ENCODE peak calls at places on chromosomes 12 and 14, in four cellular contexts. Q is heart left ventricle; A is CD4-positive, alpha-beta T cell; R is colonic mucosa. V is an unnamed sample. For H3K9me3, the result is how much of the 10 kb centered on the place peaks cover.

GRCh38 chr14:50447491-50447890 is 50.8 kb upstream of the CDKL1 start:
- DNase-seq in Q (no peak), A (no peak), R (no peak), V (no peak)

GRCh38 chr12:132427999-132428871 is 61.7 kb upstream of the FBRSL1 start:
- DNase-seq in Q (no peak), A (no peak), R (no peak), V (no peak)

GRCh38 chr12:19546611-19547162 is 107.4 kb downstream of the AEBP2 start:
- DNase-seq in Q (no peak), A (no peak), R (no peak), V (no peak)

GRCh38 chr12:108850854-108851573 is 6.4 kb downstream of the SSH1 start:
- DNase-seq in Q (peak), A (no peak), R (no peak), V (no peak)

GRCh38 chr14:40213701-40214100 is 781.5 kb upstream of the FBXO33 start:
- DNase-seq in Q (no peak), A (no peak), R (no peak), V (no peak)

GRCh38 chr12:88420460-88420859 is 159.8 kb downstream of the KITLG start:
- DNase-seq in Q (no peak), A (no peak), R (no peak), V (no peak)

GRCh38 chr12:34349673-34349961 is 327.3 kb downstream of the ALG10 start:
- DNase-seq in Q (no peak), A (no peak), R (no peak), V (no peak)

GRCh38 chr14:90034835-90035525 is 26.8 kb upstream of the KCNK13 start:
- DNase-seq in Q (no peak), A (no peak), R (no peak), V (no peak)

GRCh38 chr12:86948851-86949250 is 692.7 kb upstream of the MGAT4C start:
- DNase-seq in Q (no peak), A (no peak), R (no peak), V (no peak)

GRCh38 chr14:61925043-61925442 is 162.8 kb downstream of the SNAPC1 start:
- DNase-seq in Q (no peak), A (no peak), R (no peak), V (no peak)

GRCh38 chr12:107318804-107319535 is 225.6 kb upstream of the CRY1 start:
- DNase-seq in Q (no peak), A (no peak), R (no peak), V (no peak)

GRCh38 chr12:1107669-1108068 is 116.6 kb downstream of the ERC1 start:
- DNase-seq in Q (no peak), A (no peak), R (no peak), V (no peak)

GRCh38 chr14:79551591-79551990 is 659.7 kb downstream of the DIO2 start:
- DNase-seq in Q (no peak), A (no peak), R (no peak), V (no peak)

GRCh38 chr14:50559990-50560928 is at the start of gene ATL1:
- DNase-seq in Q (peak), A (peak), R (peak), V (peak)

GRCh38 chr14:102795060-102795925 is 18.0 kb downstream of the TRAF3 start:
- DNase-seq in Q (peak), A (peak), R (peak), V (peak)

GRCh38 chr14:42140001-42140400 is 533.3 kb downstream of the LRFN5 start:
- DNase-seq in Q (no peak), A (no peak), R (no peak), V (no peak)

GRCh38 chr12:120797677-120798642 is 72.3 kb downstream of the ACADS start:
- DNase-seq in Q (no peak), A (no peak), R (no peak), V (no peak)

GRCh38 chr14:96077983-96078686 is 39.0 kb downstream of the C14orf132 start:
- DNase-seq in Q (no peak), A (no peak), R (no peak), V (no peak)

GRCh38 chr14:91402278-91403068 is 15.1 kb downstream of the CCDC88C start:
- DNase-seq in Q (peak), A (no peak), R (peak), V (no peak)

GRCh38 chr12:4355843-4356327 is 23.6 kb downstream of the FGF23 start:
- DNase-seq in Q (peak), A (peak), R (peak), V (no peak)

GRCh38 chr12:67667276-67668073 is 18.9 kb downstream of the DYRK2 start:
- DNase-seq in Q (peak), A (no peak), R (peak), V (no peak)

GRCh38 chr12:119113587-119113986 is 65.1 kb upstream of the HSPB8 start:
- DNase-seq in Q (no peak), A (no peak), R (no peak), V (no peak)

DNA sequence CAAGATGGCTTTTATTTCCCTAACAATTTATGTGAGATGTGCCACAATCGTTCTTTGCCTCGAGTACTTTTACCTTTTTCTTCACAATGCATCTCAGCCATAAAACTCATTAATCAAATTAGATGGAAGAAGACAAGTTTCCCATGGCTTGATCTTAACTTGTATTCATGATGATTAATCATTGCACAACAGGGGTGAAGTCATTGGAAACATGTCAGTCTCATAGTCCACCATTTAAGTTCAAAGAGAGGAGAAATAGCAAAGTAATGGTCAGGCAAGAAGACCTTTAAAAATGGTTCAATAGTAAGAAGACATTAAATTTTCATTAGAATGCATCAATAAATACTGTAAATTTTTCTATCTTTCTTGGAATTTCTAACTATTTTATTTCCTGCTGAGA is 136.3 kb downstream of the FOXG1 start:
- DNase-seq in Q (no peak), A (no peak), R (no peak), V (no peak)
- H3K9me3 ChIP-seq in Q (under half), A (under half), R (under half), V (under half)

GRCh38 chr12:11107719-11108118 is 15.6 kb upstream of the TAS2R43 start:
- DNase-seq in Q (no peak), A (no peak), R (no peak), V (no peak)
- H3K9me3 ChIP-seq in Q (under half), A (under half), R (under half), V (under half)

GRCh38 chr14:99065551-99065950 is 206.4 kb downstream of the BCL11B start:
- DNase-seq in Q (no peak), A (no peak), R (peak), V (no peak)
- H3K9me3 ChIP-seq in Q (under half), A (under half), R (under half), V (under half)

GRCh38 chr14:105830171-105830570 is 303.8 kb downstream of the TMEM121 start:
- DNase-seq in Q (no peak), A (no peak), R (no peak), V (no peak)
- H3K9me3 ChIP-seq in Q (under half), A (under half), R (under half), V (under half)

GRCh38 chr12:16927259-16927658 is 321.3 kb upstream of the LMO3 start:
- DNase-seq in Q (no peak), A (no peak), R (no peak), V (no peak)
- H3K9me3 ChIP-seq in Q (under half), A (under half), R (under half), V (under half)

DNA sequence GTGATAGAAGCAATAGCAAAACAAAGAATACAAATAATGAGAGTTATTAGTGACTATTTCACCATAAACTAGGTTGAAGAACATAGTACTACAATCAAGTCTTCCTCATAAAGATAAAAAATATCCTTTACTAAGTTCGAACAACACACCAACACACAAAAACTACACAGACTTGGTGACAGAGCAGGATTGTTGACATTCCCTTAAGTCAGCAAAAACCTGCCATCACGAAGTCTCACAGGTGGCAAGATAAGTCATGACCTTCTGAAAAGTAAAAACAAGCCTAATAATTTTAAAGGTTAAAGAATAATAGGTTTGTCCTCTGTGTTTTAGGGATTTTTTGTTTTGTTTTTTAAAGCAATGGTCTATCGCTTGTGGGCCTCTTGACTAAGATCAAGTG is 173.0 kb downstream of the SEC23A start:
- DNase-seq in Q (no peak), A (no peak), R (no peak), V (no peak)
- H3K9me3 ChIP-seq in Q (under half), A (under half), R (under half), V (under half)

GRCh38 chr12:94427520-94428381 is 31.9 kb downstream of the CEP83 start:
- DNase-seq in Q (peak), A (no peak), R (peak), V (no peak)
- H3K9me3 ChIP-seq in Q (under half), A (under half), R (under half), V (under half)

DNA sequence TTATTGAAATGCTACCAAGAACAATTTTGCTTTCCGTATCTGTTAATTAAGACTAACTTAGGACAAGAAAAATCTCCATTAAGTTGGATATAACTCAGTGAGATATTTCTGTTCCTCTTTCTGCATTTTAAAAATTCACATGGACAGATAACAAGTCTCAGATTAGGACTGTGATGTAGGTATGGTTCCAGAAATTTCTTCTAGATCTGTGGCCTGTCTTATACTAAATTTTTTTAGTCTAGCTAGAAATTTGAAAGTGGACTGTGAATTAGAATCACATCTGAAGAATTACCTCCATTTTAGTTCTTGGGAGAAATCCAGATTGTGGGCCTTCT is 41.6 kb downstream of the USP15 start:
- DNase-seq in Q (no peak), A (no peak), R (no peak), V (no peak)
- H3K9me3 ChIP-seq in Q (under half), A (under half), R (under half), V (under half)

GRCh38 chr12:123945441-123946151 is 27.0 kb downstream of the CCDC92 start:
- DNase-seq in Q (no peak), A (no peak), R (no peak), V (no peak)
- H3K9me3 ChIP-seq in Q (under half), A (under half), R (under half), V (under half)

GRCh38 chr12:54270345-54270744 is 9.6 kb downstream of the CBX5 start:
- DNase-seq in Q (no peak), A (no peak), R (no peak), V (no peak)
- H3K9me3 ChIP-seq in Q (under half), A (under half), R (under half), V (under half)

V was measured in thoracic aorta.